ENCODE peak calls at places on chromosomes 4 and X, in ten cellular contexts. C is CD4-positive, CD25-positive, alpha-beta regulatory T cell; Z is CD4-positive, alpha-beta T cell; F is retina; V is nucleus accumbens; R is DMS153; Q is T-helper 2 cell; S is brain microvascular endothelial cell; W is A549; J is ELR. A is an unnamed sample.
A peak's percentile ranks its signal among the peaks of the same experiment; 100 is the strongest.

GRCh38 chrX:30887721-30888120 is 1.3 kb downstream of the TAB3 start:
- DNase-seq in C (no peak), Z (no peak), F (no peak), V (no peak), R (no peak), Q (no peak), S (no peak), W (no peak), J (no peak), A (no peak)

GRCh38 chr4:12382567-12382966 is 953.9 kb upstream of the HS3ST1 start:
- DNase-seq in C (no peak), Z (no peak), F (no peak), V (no peak), R (no peak), Q (no peak), S (no peak), W (no peak), J (no peak), A (no peak)

GRCh38 chrX:97616883-97617510 is 733.3 kb downstream of the RPA4 start:
- DNase-seq in C (no peak), Z (no peak), F (no peak), V (no peak), R (no peak), Q (no peak), S (peak; percentile 72), W (peak; percentile 6), J (peak; percentile 72), A (no peak)

GRCh38 chrX:37755073-37755472 is 24.8 kb upstream of the CYBB start:
- DNase-seq in C (peak; percentile 25), Z (no peak), F (no peak), V (no peak), R (no peak), Q (peak; percentile 41), S (no peak), W (no peak), J (no peak), A (no peak)

GRCh38 chrX:17521871-17522693 is 147.1 kb downstream of the NHS start:
- DNase-seq in C (no peak), Z (no peak), F (no peak), V (no peak), R (peak; percentile 28), Q (no peak), S (peak; percentile 9), W (peak; percentile 67), J (peak; percentile 54), A (no peak)

GRCh38 chr4:3871181-3871852 is 105.1 kb downstream of the ADRA2C start:
- DNase-seq in C (no peak), Z (no peak), F (peak; percentile 63), V (no peak), R (no peak), Q (peak; percentile 32), S (no peak), W (no peak), J (peak; percentile 8), A (no peak)

GRCh38 chrX:110665636-110666035 is 130.0 kb downstream of the CHRDL1 start:
- DNase-seq in C (no peak), Z (no peak), F (no peak), V (peak; percentile 0), R (no peak), Q (no peak), S (peak; percentile 14), W (peak; percentile 8), J (peak; percentile 61), A (peak; percentile 30)

GRCh38 chr4:184448828-184449227 is 25.5 kb downstream of the IRF2 start:
- DNase-seq in C (no peak), Z (no peak), F (peak; percentile 87), V (peak; percentile 31), R (no peak), Q (no peak), S (peak; percentile 70), W (no peak), J (peak; percentile 45), A (no peak)

GRCh38 chr4:53914313-53915016 is 149.9 kb downstream of the CHIC2 start:
- DNase-seq in C (no peak), Z (no peak), F (no peak), V (no peak), R (no peak), Q (no peak), S (peak; percentile 93), W (peak; percentile 21), J (peak; percentile 97), A (no peak)

GRCh38 chr4:75722417-75722816 is 2.0 kb upstream of the USO1 start:
- DNase-seq in C (no peak), Z (no peak), F (no peak), V (no peak), R (no peak), Q (no peak), S (no peak), W (no peak), J (no peak), A (no peak)

GRCh38 chr4:133943081-133943480 is 258.5 kb downstream of the PABPC4L start:
- DNase-seq in C (no peak), Z (no peak), F (no peak), V (no peak), R (no peak), Q (no peak), S (no peak), W (no peak), J (no peak), A (no peak)

GRCh38 chrX:106933538-106933961 is 13.3 kb downstream of the CLDN2 start:
- DNase-seq in C (no peak), Z (no peak), F (no peak), V (no peak), R (no peak), Q (no peak), S (peak; percentile 29), W (peak; percentile 61), J (no peak), A (no peak)

GRCh38 chrX:42715689-42716022 is 62.3 kb downstream of the PPP1R2C start:
- DNase-seq in C (no peak), Z (no peak), F (no peak), V (no peak), R (no peak), Q (no peak), S (no peak), W (no peak), J (no peak), A (no peak)

A was measured in HuH-7.